ENCODE peak calls at places on chromosomes 5 and 9, in four cellular contexts. F, O, S and A are unnamed samples.

GRCh38 chr9:132577119-132577518 is 5.3 kb upstream of the BARHL1 start:
- DNase-seq in F (no peak), O (no peak), S (no peak), A (no peak)

GRCh38 chr5:14490309-14490711 is 91.3 kb upstream of the OTULINL start:
- DNase-seq in S (no peak), F (no peak), O (no peak), A (no peak)

GRCh38 chr9:27400334-27400875 is 103.5 kb upstream of the EQTN start:
- DNase-seq in F (no peak), O (no peak), S (no peak), A (no peak)

GRCh38 chr5:66151030-66151429 is 6.9 kb downstream of the SREK1 start:
- DNase-seq in S (no peak), F (no peak), O (no peak), A (no peak)

GRCh38 chr5:104353371-104353770 is 790.8 kb upstream of the NUDT12 start:
- DNase-seq in S (no peak), O (no peak), F (no peak), A (no peak)

GRCh38 chr9:12972608-12973589 is 198.1 kb downstream of the LURAP1L start:
- DNase-seq in O (no peak), S (peak), F (no peak), A (no peak)

GRCh38 chr9:17330097-17330496 is 195.3 kb downstream of the CNTLN start:
- DNase-seq in S (no peak), O (no peak), F (no peak), A (no peak)

GRCh38 chr5:53170748-53171349 is 61.3 kb upstream of the MOCS2 start:
- DNase-seq in O (peak), S (no peak), F (peak), A (no peak)

GRCh38 chr5:118999696-119000095 is 11.3 kb upstream of the DTWD2 start:
- DNase-seq in O (no peak), S (no peak), F (no peak), A (no peak)

GRCh38 chr5:120252839-120253238 is 211.3 kb upstream of the PRR16 start:
- DNase-seq in F (peak), S (no peak), O (no peak), A (no peak)

GRCh38 chr5:143977891-143978448 is 166.0 kb downstream of the HMHB1 start:
- DNase-seq in S (no peak), F (no peak), O (no peak), A (no peak)

GRCh38 chr5:2686296-2686695 is 65.2 kb downstream of the IRX2 start:
- DNase-seq in S (no peak), O (no peak), F (no peak), A (no peak)

GRCh38 chr9:69758001-69758730 is 1.6 kb downstream of the PTAR1 start:
- DNase-seq in O (no peak), S (no peak), F (peak), A (no peak)

GRCh38 chr9:114968710-114969109 is 38.3 kb upstream of the TNFSF8 start:
- DNase-seq in F (no peak), S (no peak), O (peak), A (no peak)

GRCh38 chr9:2026598-2026997 is 11.5 kb downstream of the SMARCA2 start:
- DNase-seq in F (no peak), O (no peak), S (no peak), A (no peak)

GRCh38 chr9:110894731-110895130 is 143.5 kb downstream of the LPAR1 start:
- DNase-seq in F (no peak), S (no peak), O (no peak), A (no peak)

GRCh38 chr5:756865-757345 is 27.6 kb downstream of the ZDHHC11B start:
- DNase-seq in F (no peak), O (no peak), S (no peak), A (no peak)

GRCh38 chr9:71752928-71753327 is 15.4 kb downstream of the CEMIP2 start:
- DNase-seq in F (no peak), O (no peak), S (no peak), A (no peak)

GRCh38 chr9:115036691-115037090 is 81.3 kb downstream of the TNC start:
- DNase-seq in S (no peak), O (no peak), F (no peak), A (no peak)

GRCh38 chr9:36941441-36941840 is 92.6 kb downstream of the PAX5 start:
- DNase-seq in O (no peak), F (no peak), S (no peak), A (no peak)

GRCh38 chr9:84271004-84271886 is 69.3 kb downstream of the SLC28A3 start:
- DNase-seq in F (no peak), S (peak), O (peak), A (peak)

GRCh38 chr5:62385136-62385535 is 18.6 kb downstream of the DIMT1 start:
- DNase-seq in F (no peak), S (no peak), O (no peak), A (no peak)

GRCh38 chr9:105901514-105902109 is 207.3 kb downstream of the TMEM38B start:
- DNase-seq in F (peak), S (peak), O (no peak), A (peak)

GRCh38 chr9:112680731-112681402 is 37.0 kb downstream of the INIP start:
- DNase-seq in S (no peak), F (no peak), O (no peak), A (no peak)